ENCODE peak calls at places on chromosomes 3 and 15, in four cellular contexts. Y is PC-9, L is hepatocyte, O is GM23248. K is an unnamed sample. For H3K9me2, the result is how much of the 10 kb centered on the place peaks cover.

GRCh38 chr3:131794766-131795381 is 239.9 kb downstream of the CPNE4 start:
- DNase-seq in L (peak), Y (peak), O (peak), K (peak)

GRCh38 chr15:82650046-82650670 is 3.0 kb upstream of the CPEB1 start:
- DNase-seq in O (no peak), Y (no peak), L (no peak), K (no peak)

GRCh38 chr3:28050895-28051294 is 190.5 kb upstream of the CMC1 start:
- DNase-seq in L (peak), O (peak), Y (peak), K (no peak)

GRCh38 chr3:116139607-116140006 is 305.7 kb downstream of the LSAMP start:
- DNase-seq in O (peak), L (no peak), Y (no peak), K (no peak)

GRCh38 chr3:97815149-97815917 is 6.5 kb upstream of the CRYBG3 start:
- DNase-seq in Y (peak), O (peak), L (no peak), K (no peak)

GRCh38 chr3:15063238-15063637 is 1.9 kb downstream of the MRPS25 start:
- DNase-seq in L (no peak), O (no peak), Y (no peak), K (no peak)

GRCh38 chr3:10646531-10647335 is 141.3 kb upstream of the ATP2B2 start:
- DNase-seq in Y (no peak), O (no peak), L (no peak), K (no peak)

GRCh38 chr3:188749010-188749617 is 422.7 kb upstream of the TPRG1 start:
- DNase-seq in L (no peak), Y (peak), O (peak), K (peak)

GRCh38 chr3:72008226-72008996 is 223.5 kb upstream of the PROK2 start:
- DNase-seq in O (peak), L (no peak), Y (no peak), K (no peak)

GRCh38 chr3:38226273-38226672 is 39.3 kb upstream of the SLC22A13 start:
- DNase-seq in O (peak), Y (no peak), L (no peak), K (no peak)

GRCh38 chr3:116085456-116085855 is 359.8 kb downstream of the LSAMP start:
- DNase-seq in Y (no peak), L (no peak), O (no peak), K (no peak)

GRCh38 chr3:175149675-175150074 is 290.5 kb downstream of the NAALADL2 start:
- DNase-seq in Y (no peak), O (no peak), L (peak), K (no peak)

GRCh38 chr3:151890721-151891141 is 17.3 kb downstream of the SUCNR1 start:
- DNase-seq in O (no peak), Y (peak), L (no peak), K (no peak)

GRCh38 chr15:94858449-94858848 is 627.1 kb downstream of the MCTP2 start:
- DNase-seq in L (no peak), O (no peak), Y (no peak), K (no peak)

GRCh38 chr15:60004846-60005351 is 788 bp downstream of the FOXB1 start:
- DNase-seq in L (no peak), O (peak), Y (no peak), K (peak)
- TF ChIP-seq EZH2 in L (no peak), O (peak), Y (no peak), K (no peak)

GRCh38 chr3:50494136-50494535 is 9.3 kb downstream of the CACNA2D2 start:
- DNase-seq in L (no peak), O (no peak), Y (no peak), K (no peak)

GRCh38 chr3:50493086-50493485 is 10.3 kb downstream of the CACNA2D2 start:
- DNase-seq in Y (no peak), O (no peak), L (no peak), K (no peak)

GRCh38 chr3:50493623-50494022 is 9.8 kb downstream of the CACNA2D2 start:
- DNase-seq in L (no peak), Y (no peak), O (no peak), K (no peak)

GRCh38 chr3:50491023-50491422 is 12.4 kb downstream of the CACNA2D2 start:
- DNase-seq in L (no peak), O (no peak), Y (no peak), K (no peak)

DNA sequence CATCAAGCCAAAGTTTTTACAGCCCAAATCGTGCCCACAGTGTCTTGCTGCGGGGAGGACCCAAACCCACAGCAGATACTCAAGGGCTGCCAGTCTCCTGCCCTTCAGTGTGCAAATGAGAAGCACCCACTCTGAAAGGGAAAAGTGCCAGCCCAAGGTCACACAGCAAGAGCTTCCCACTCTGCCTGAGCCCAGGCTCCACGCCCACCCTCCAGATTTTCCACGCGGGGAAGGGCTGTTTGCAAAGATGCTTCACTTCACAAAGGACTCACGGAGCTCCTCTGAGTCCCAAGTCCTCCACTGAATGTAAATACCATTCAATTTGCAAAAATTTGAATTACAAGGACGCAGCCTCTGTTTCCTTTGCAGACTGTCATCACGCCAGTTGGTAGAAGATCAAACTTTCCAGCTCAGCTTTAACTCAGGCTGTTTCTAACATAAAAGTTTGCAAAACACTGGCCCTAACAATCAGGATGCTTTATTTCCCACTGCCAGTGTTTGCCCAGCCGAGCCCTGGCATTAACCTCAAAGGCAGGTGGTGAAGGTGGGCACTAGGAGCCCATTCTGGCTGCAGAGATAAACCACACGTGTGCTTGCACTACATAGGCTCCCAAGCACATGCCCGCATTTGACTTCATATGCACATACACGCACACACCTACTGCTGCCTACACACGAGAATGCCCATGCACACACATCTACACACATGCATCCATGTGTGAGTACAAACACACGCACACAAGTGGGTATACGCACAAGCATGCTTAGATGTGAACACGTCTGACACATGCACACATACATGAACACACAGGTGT is 7.6 kb downstream of the CACNA2D2 start:
- DNase-seq in O (no peak), L (no peak), Y (no peak), K (peak)
- H3K9me2 ChIP-seq in O (under half), L (under half), Y (under half), K (under half)

GRCh38 chr3:32850226-32850625 is 32.4 kb downstream of the TRIM71 start:
- DNase-seq in L (no peak), O (peak), Y (no peak), K (no peak)
- TF ChIP-seq EZH2 in L (no peak), O (no peak), Y (no peak), K (no peak)

GRCh38 chr3:74651885-74652284 is 37.4 kb upstream of the CNTN3 start:
- DNase-seq in Y (no peak), L (no peak), O (no peak), K (no peak)
- H3K9me2 ChIP-seq in Y (under half), L (under half), O (under half), K (under half)

GRCh38 chr3:133895208-133896001 is at the start of gene RAB6B:
- DNase-seq in O (peak), Y (no peak), L (peak), K (peak)
- TF ChIP-seq EZH2 in O (no peak), Y (no peak), L (no peak), K (no peak)

DNA sequence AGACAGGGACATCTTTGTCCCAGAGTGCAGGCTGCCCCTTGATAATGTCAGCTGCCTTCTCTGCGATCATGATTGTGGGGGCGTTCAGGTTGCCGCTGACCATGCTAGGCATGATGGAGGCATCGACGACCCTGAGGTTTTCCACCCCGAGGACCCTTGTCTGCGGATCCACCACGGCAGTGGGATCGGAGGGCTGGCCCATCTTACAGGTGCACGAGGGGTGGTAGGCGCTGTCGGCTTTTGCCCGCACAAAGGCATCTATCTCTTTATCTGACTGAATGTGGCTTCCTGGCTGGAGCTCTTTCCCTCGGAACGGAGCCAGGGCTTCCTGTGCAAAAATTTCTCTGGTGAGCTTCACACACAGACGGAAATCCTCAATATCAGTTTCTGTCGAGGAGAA is 28.4 kb downstream of the CHDH start:
- DNase-seq in O (no peak), Y (no peak), L (no peak), K (no peak)
- H3K9me2 ChIP-seq in O (under half), Y (under half), L (under half), K (under half)

GRCh38 chr3:181709537-181710279 is 2.0 kb upstream of the SOX2 start:
- DNase-seq in O (peak), L (peak), Y (peak), K (peak)
- TF ChIP-seq EZH2 in O (peak), L (peak), Y (no peak), K (no peak)

GRCh38 chr3:12159227-12159601 is 502 bp upstream of the TIMP4 start:
- DNase-seq in Y (no peak), L (peak), O (peak), K (peak)
- H3K9me2 ChIP-seq in Y (under half), L (under half), O (under half), K (under half)

DNA sequence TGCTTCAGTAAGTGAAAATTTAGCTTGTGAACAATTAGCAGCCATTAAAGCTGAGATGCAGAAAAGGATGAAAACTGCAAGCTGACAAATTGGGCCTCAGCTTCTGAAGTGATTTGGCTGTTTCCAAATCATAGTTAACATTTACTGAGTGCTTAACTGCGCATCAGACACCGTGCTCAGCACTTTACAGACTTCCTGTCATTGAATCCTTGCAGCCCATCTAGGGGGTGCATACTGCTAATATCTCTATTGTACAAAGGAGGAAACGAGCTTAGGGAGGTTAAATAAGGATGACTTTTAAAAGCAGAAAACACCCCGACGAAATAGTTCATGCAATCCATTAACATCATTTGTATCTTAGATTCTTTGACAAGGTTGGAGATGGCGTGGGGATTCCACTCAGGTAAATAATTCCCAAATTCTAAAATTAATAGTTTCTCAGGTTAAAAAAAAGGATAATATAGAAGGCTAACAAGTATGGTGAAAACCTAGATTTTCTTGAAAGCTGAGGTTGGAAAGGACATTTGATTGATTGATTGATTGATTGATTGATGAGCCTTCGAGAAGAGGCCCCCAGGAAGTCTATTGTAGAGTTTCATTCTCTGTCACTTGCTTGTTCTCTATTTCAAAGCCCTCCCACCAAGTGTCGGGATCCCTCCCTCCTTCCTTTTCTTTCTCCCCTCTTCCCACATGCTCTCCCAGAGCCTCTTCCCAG is 23.5 kb upstream of the EPHB3 start:
- DNase-seq in O (no peak), Y (no peak), L (no peak), K (no peak)
- TF ChIP-seq EZH2 in O (no peak), Y (no peak), L (no peak), K (no peak)